ENCODE peak calls at places on chromosome 1, in nine cellular contexts. B is endothelial cell, E is BJ, K is lung, G is foreskin keratinocyte, Y is HCT116, J is breast epithelium, C is Caco-2, F is psoas muscle. U is an unnamed sample.
A peak's percentile ranks its signal among the peaks of the same experiment; 100 is the strongest.

GRCh38 chr1:10617318-10617717 is 142.6 kb downstream of the PEX14 start:
- DNase-seq in B (no peak), E (no peak), K (no peak), G (no peak), Y (no peak), J (peak; percentile 27), C (no peak), F (no peak), U (no peak)

GRCh38 chr1:35718492-35719336 is at the start of gene C1orf216:
- DNase-seq in B (peak; percentile 51), E (peak; percentile 29), K (peak; percentile 52), G (no peak), Y (peak; percentile 18), J (no peak), C (peak; percentile 60), F (peak; percentile 84), U (peak; percentile 84)

GRCh38 chr1:218895064-218895587 is 278.6 kb upstream of the LYPLAL1 start:
- DNase-seq in B (no peak), E (peak; percentile 23), K (no peak), G (no peak), Y (no peak), J (no peak), C (no peak), F (no peak), U (no peak)

GRCh38 chr1:170743083-170743482 is 79.2 kb downstream of the PRRX1 start:
- DNase-seq in B (no peak), E (no peak), K (no peak), G (no peak), Y (no peak), J (no peak), C (no peak), F (no peak), U (no peak)

GRCh38 chr1:211326528-211327340 is at the start of gene TRAF5:
- DNase-seq in B (peak; percentile 60), E (no peak), K (peak; percentile 38), G (no peak), Y (no peak), J (no peak), C (peak; percentile 70), F (peak; percentile 69), U (peak; percentile 78)

GRCh38 chr1:59484090-59484489 is 187.2 kb downstream of the FGGY start:
- DNase-seq in B (no peak), E (peak; percentile 71), K (no peak), G (peak; percentile 62), Y (peak; percentile 41), J (no peak), C (no peak), F (no peak), U (no peak)

GRCh38 chr1:39722495-39722894 is 16.2 kb upstream of the PPIE start:
- DNase-seq in B (no peak), E (no peak), K (no peak), G (peak; percentile 89), Y (no peak), J (no peak), C (no peak), F (no peak), U (no peak)

GRCh38 chr1:162070094-162070748 is 730 bp downstream of the NOS1AP start:
- DNase-seq in B (no peak), E (no peak), K (peak; percentile 39), G (no peak), Y (no peak), J (no peak), C (peak; percentile 30), F (peak; percentile 54), U (no peak)

GRCh38 chr1:240312872-240313271 is 221.2 kb downstream of the FMN2 start:
- DNase-seq in B (no peak), E (peak; percentile 74), K (no peak), G (no peak), Y (no peak), J (no peak), C (no peak), F (no peak), U (no peak)

GRCh38 chr1:53507115-53507816 is 48.1 kb downstream of the DMRTB1 start:
- DNase-seq in B (no peak), E (no peak), K (no peak), G (no peak), Y (no peak), J (no peak), C (no peak), F (no peak), U (no peak)

GRCh38 chr1:46595127-46595526 is 8.9 kb downstream of the MKNK1 start:
- DNase-seq in B (no peak), E (no peak), K (peak; percentile 48), G (no peak), Y (no peak), J (no peak), C (no peak), F (peak; percentile 79), U (no peak)

GRCh38 chr1:28326980-28327379 is 1.9 kb upstream of the MED18 start:
- DNase-seq in B (no peak), E (no peak), K (no peak), G (no peak), Y (no peak), J (no peak), C (no peak), F (no peak), U (no peak)

GRCh38 chr1:8202182-8202905 is 115.6 kb upstream of the SLC45A1 start:
- DNase-seq in B (no peak), E (peak; percentile 45), K (no peak), G (no peak), Y (peak; percentile 77), J (no peak), C (peak; percentile 30), F (peak; percentile 59), U (no peak)

GRCh38 chr1:188499690-188500089 is 1670.9 kb downstream of the PLA2G4A start:
- DNase-seq in B (no peak), E (no peak), K (no peak), G (no peak), Y (no peak), J (no peak), C (no peak), F (no peak), U (no peak)

GRCh38 chr1:27980216-27980820 is 20.5 kb downstream of the XKR8 start:
- DNase-seq in B (no peak), E (no peak), K (no peak), G (no peak), Y (no peak), J (no peak), C (no peak), F (no peak), U (no peak)

GRCh38 chr1:150925080-150925479 is 1.1 kb upstream of the SETDB1 start:
- DNase-seq in B (no peak), E (no peak), K (no peak), G (no peak), Y (no peak), J (no peak), C (no peak), F (no peak), U (no peak)

GRCh38 chr1:212606734-212607205 is 1.8 kb upstream of the ATF3 start:
- DNase-seq in B (peak; percentile 12), E (no peak), K (peak; percentile 79), G (peak; percentile 43), Y (no peak), J (peak; percentile 90), C (peak; percentile 70), F (peak; percentile 72), U (peak; percentile 45)

GRCh38 chr1:172745014-172745413 is 86.1 kb downstream of the FASLG start:
- DNase-seq in B (peak; percentile 48), E (peak; percentile 33), K (peak; percentile 32), G (peak; percentile 48), Y (peak; percentile 71), J (no peak), C (peak; percentile 61), F (no peak), U (peak; percentile 47)

GRCh38 chr1:5481889-5482288 is 510.3 kb downstream of the NPHP4 start:
- DNase-seq in B (peak; percentile 46), E (no peak), K (no peak), G (no peak), Y (peak; percentile 28), J (no peak), C (peak; percentile 1), F (no peak), U (peak; percentile 44)
- TF ChIP-seq CTCF in B (peak; percentile 28), E (no peak), K (no peak), G (no peak), Y (peak; percentile 30), J (no peak), C (no peak), F (no peak), U (no peak)

DNA sequence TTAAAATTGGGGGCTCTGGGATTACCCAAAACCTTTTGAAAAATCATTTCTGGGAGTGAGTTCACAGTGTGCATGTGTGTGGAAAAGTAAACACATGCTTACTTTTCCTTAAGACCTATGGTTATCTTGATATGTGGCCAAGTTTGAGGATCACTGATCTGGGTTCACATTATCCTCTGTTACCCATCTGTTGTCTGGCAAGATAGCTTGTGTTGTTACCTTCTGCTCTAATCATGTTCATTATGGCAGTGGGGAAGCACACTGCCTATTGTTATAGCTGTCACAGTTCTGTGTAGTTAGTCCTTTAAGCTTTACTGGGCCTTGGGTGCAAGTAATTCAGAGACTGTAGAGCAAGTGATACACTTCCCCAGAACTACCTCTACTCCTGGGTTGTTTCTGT is 5.0 kb downstream of the CTBS start:
- DNase-seq in B (no peak), E (no peak), K (no peak), G (no peak), Y (no peak), J (no peak), C (no peak), F (no peak), U (no peak)
- TF ChIP-seq CTCF in B (no peak), E (no peak), K (no peak), G (no peak), Y (no peak), J (no peak), C (no peak), F (no peak), U (no peak)

GRCh38 chr1:94244816-94245215 is 7.4 kb upstream of the ARHGAP29 start:
- DNase-seq in B (no peak), E (no peak), K (no peak), G (no peak), Y (no peak), J (no peak), C (no peak), F (no peak), U (no peak)

GRCh38 chr1:94243665-94244064 is 6.3 kb upstream of the ARHGAP29 start:
- DNase-seq in B (no peak), E (no peak), K (no peak), G (no peak), Y (no peak), J (no peak), C (no peak), F (no peak), U (no peak)

GRCh38 chr1:94237291-94238226 is at the start of gene ARHGAP29:
- DNase-seq in B (peak; percentile 94), E (no peak), K (peak; percentile 85), G (no peak), Y (peak; percentile 67), J (peak; percentile 85), C (peak; percentile 92), F (peak; percentile 92), U (peak; percentile 79)

GRCh38 chr1:94239796-94240195 is 2.4 kb upstream of the ARHGAP29 start:
- DNase-seq in B (no peak), E (no peak), K (no peak), G (no peak), Y (no peak), J (no peak), C (no peak), F (no peak), U (no peak)

GRCh38 chr1:94240822-94241221 is 3.4 kb upstream of the ARHGAP29 start:
- DNase-seq in B (no peak), E (no peak), K (no peak), G (no peak), Y (no peak), J (no peak), C (peak; percentile 49), F (no peak), U (no peak)
- TF ChIP-seq CTCF in B (peak; percentile 31), E (peak; percentile 17), K (no peak), G (peak; percentile 40), Y (peak; percentile 14), J (no peak), C (peak; percentile 50), F (peak; percentile 23), U (no peak)

GRCh38 chr1:155324717-155325595 is 4.3 kb downstream of the RUSC1 start:
- DNase-seq in B (peak; percentile 63), E (no peak), K (peak; percentile 60), G (no peak), Y (peak; percentile 44), J (peak; percentile 69), C (peak; percentile 76), F (peak; percentile 76), U (peak; percentile 52)
- TF ChIP-seq CTCF in B (no peak), E (peak; percentile 65), K (no peak), G (peak; percentile 66), Y (no peak), J (no peak), C (peak; percentile 15), F (peak; percentile 13), U (peak; percentile 33)